ENCODE peak calls at places on chromosomes 4 and X, in six cellular contexts. F is ovary, H is A549, T is sigmoid colon, R is breast epithelium, X is testis. P is an unnamed sample.

GRCh38 chrX:17390325-17390992 is 15.5 kb downstream of the NHS start:
- DNase-seq in X (no peak), H (no peak), F (no peak), T (no peak), R (no peak), P (no peak)

GRCh38 chr4:168636506-168637176 is 139.8 kb downstream of the PALLD start:
- DNase-seq in F (no peak), X (no peak), R (no peak), T (no peak), H (no peak), P (no peak)

GRCh38 chr4:110532901-110533589 is 57.1 kb downstream of the ENPEP start:
- DNase-seq in H (no peak), F (no peak), R (no peak), X (no peak), T (no peak), P (no peak)

GRCh38 chrX:15815779-15816452 is 25.6 kb downstream of the ZRSR2 start:
- DNase-seq in F (no peak), R (no peak), H (peak), X (peak), T (no peak), P (no peak)

GRCh38 chrX:134990475-134991473 is at the start of gene SMIM10:
- DNase-seq in X (peak), H (no peak), F (peak), T (peak), R (peak), P (peak)

GRCh38 chr4:111957992-111958391 is 187.3 kb upstream of the FAM241A start:
- DNase-seq in F (no peak), H (no peak), T (no peak), R (no peak), X (no peak), P (no peak)

GRCh38 chr4:132123870-132124623 is 1025.0 kb upstream of the PCDH10 start:
- DNase-seq in R (no peak), T (no peak), F (no peak), H (no peak), X (no peak), P (no peak)

GRCh38 chr4:72791054-72791453 is 222.0 kb upstream of the ADAMTS3 start:
- DNase-seq in R (no peak), H (no peak), F (no peak), X (no peak), T (no peak), P (no peak)

GRCh38 chr4:186095406-186095805 is 9.1 kb upstream of the FAM149A start:
- DNase-seq in T (no peak), F (no peak), X (no peak), H (no peak), R (no peak), P (no peak)

GRCh38 chrX:43121637-43122036 is 343.7 kb upstream of the PPP1R2C start:
- DNase-seq in X (peak), H (no peak), T (no peak), R (no peak), F (no peak), P (no peak)

GRCh38 chrX:856901-857300 is 226.3 kb downstream of the SHOX start:
- DNase-seq in T (no peak), X (no peak), F (no peak), H (no peak), R (no peak), P (no peak)

GRCh38 chr4:99783940-99784339 is 32.7 kb upstream of the DAPP1 start:
- DNase-seq in X (no peak), T (no peak), F (no peak), R (no peak), H (no peak), P (no peak)

GRCh38 chrX:42837092-42837726 is 59.2 kb upstream of the PPP1R2C start:
- DNase-seq in F (no peak), T (no peak), H (no peak), X (no peak), R (no peak), P (no peak)

GRCh38 chr4:121308328-121308663 is 72.5 kb downstream of the QRFPR start:
- DNase-seq in R (no peak), F (no peak), X (no peak), H (no peak), T (no peak), P (no peak)

GRCh38 chr4:6773106-6773505 is 9.4 kb upstream of the KIAA0232 start:
- DNase-seq in F (no peak), H (no peak), X (no peak), R (peak), T (no peak), P (no peak)

GRCh38 chr4:54660591-54660990 is 2.8 kb downstream of the KIT start:
- DNase-seq in R (no peak), H (no peak), F (no peak), T (no peak), X (no peak), P (no peak)

GRCh38 chr4:27692098-27692679 is 831.5 kb downstream of the STIM2 start:
- DNase-seq in X (peak), F (no peak), H (no peak), T (no peak), R (no peak), P (no peak)

GRCh38 chrX:97529801-97530200 is 646.1 kb downstream of the RPA4 start:
- DNase-seq in R (no peak), X (peak), F (no peak), H (no peak), T (no peak), P (no peak)

GRCh38 chr4:152992027-152992426 is 55.9 kb downstream of the FHDC1 start:
- DNase-seq in R (no peak), X (no peak), H (no peak), T (no peak), F (no peak), P (no peak)

GRCh38 chr4:56958111-56958517 is 19.3 kb downstream of the NOA1 start:
- DNase-seq in T (peak), H (no peak), R (peak), X (peak), F (peak), P (peak)

GRCh38 chr4:6343950-6344408 is 74.3 kb downstream of the WFS1 start:
- DNase-seq in X (no peak), H (peak), R (no peak), F (no peak), T (no peak), P (no peak)

DNA sequence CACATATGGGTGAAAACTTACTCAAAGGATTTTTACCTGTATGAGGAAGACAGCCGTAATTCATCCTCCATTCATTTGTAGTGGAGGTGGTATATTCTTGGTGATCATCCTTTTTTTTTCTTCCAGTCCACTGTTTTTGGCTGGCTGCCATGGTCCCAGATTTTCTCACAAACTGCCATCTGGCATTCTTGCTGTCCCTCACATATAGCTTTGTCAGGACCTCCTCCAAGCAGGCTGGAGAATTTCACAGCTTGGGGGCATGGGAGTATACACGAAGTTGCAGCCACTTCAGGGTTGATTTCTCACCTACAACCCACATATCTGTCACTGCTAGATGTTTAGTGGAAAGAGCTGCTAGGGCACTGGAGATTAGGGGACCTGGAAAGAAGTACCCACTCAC is 401.0 kb downstream of the IL1RAPL1 start:
- DNase-seq in H (no peak), X (no peak), R (no peak), T (peak), F (no peak), P (no peak)
- H3K4me3 ChIP-seq in H (no peak), X (no peak), R (no peak), T (no peak), F (no peak), P (no peak)

GRCh38 chr4:184331155-184331995 is 113.7 kb upstream of the ENPP6 start:
- DNase-seq in T (no peak), H (no peak), X (peak), F (peak), R (peak), P (no peak)

GRCh38 chr4:184330008-184330400 is 112.3 kb upstream of the ENPP6 start:
- DNase-seq in R (peak), T (peak), F (no peak), H (no peak), X (peak), P (peak)

GRCh38 chr4:184337907-184338306 is 120.2 kb upstream of the ENPP6 start:
- DNase-seq in H (no peak), F (no peak), X (no peak), T (no peak), R (no peak), P (no peak)

GRCh38 chr4:184335520-184335919 is 117.8 kb upstream of the ENPP6 start:
- DNase-seq in T (no peak), X (no peak), F (no peak), R (no peak), H (no peak), P (no peak)
- TF ChIP-seq POLR2A in T (no peak), X (no peak), F (no peak), R (no peak), H (no peak), P (no peak)

DNA sequence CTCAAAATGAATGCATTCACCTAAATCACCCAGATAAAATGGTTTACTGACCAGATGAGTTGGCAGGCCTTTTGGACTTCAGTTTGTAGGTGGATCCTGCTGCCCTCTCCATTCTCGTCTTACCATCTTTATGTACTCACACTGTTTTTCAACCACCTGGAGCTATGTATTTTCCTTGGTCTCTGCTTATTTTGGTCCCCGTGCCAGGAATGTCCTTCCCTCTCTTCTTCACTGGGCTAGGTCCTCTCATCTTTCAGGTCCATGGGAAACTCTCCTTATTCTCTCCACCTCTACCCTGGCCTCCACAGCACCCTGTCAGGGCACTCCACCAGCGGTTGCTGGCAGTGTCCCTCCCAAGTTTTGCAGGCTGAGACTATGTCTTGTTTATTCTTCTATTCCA is 2.6 kb downstream of the GPRIN3 start:
- DNase-seq in R (no peak), T (no peak), X (no peak), H (no peak), F (no peak), P (no peak)
- H3K4me3 ChIP-seq in R (no peak), T (no peak), X (no peak), H (peak), F (no peak), P (no peak)

DNA sequence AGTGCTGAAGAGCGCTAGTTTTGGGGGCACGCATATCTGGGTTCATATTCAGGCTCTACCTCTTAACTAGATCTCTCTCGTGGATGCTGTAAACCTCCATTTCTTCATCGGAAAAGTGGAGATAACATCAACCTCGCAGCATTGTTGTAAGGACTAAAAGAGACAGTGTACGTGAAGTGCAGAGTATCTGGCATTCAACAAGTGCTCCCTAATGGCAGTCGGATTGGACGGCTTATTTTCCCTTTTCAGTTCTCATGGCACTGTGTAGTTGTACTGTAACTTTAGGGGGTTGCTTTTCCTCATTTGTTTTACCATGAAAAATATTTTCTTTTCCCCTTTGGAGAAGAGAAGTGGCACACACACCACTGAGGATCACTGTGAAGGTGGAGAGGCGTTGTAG is 51.4 kb upstream of the ESX1 start:
- DNase-seq in H (no peak), X (no peak), R (no peak), F (no peak), T (no peak), P (no peak)
- TF ChIP-seq POLR2A in H (no peak), X (no peak), R (no peak), F (no peak), T (no peak), P (no peak)

GRCh38 chr4:8198906-8199593 is at the start of gene SH3TC1:
- DNase-seq in F (peak), R (peak), X (peak), T (peak), H (peak), P (peak)
- H3K4me3 ChIP-seq in F (peak), R (peak), X (peak), T (peak), H (peak), P (peak)

DNA sequence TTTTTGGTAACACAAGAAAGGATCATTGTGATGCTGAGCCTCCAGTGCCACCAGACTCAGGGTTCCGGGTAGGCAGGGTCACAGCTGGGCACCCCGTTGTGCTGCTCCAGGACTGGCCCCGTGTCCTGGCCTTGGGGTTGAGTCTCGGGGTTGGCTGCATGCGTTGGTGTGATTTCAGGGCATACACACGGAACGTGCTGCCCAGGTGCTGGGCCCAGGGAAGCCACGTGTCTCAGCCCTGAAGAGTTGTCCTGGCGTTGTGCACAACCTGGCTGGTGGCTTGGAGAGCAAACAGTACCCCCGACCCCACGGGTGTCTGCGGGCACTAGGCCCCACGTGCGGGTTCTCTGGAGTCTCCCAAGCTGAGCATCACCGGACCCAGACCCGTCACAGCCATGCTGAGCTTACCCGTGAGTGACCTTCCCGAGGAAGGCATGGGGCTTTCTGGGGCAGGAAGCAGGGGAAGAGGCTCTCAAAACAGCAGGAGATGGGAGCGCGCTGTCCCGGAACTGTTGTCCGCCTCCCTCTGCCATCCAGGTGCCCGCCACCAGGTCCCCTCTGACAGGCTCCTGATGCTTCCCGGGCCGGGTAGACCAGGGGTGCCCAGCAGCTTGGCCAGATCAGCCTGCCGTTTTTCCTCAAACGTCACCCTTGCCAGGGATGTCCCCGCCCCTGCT is 66.1 kb upstream of the ENPP6 start:
- DNase-seq in F (no peak), T (no peak), H (no peak), R (no peak), X (no peak), P (no peak)
- TF ChIP-seq POLR2A in F (no peak), T (no peak), H (no peak), R (no peak), X (no peak), P (no peak)

GRCh38 chr4:78753091-78753490 is 23.1 kb upstream of the BMP2K start:
- DNase-seq in X (no peak), T (no peak), H (no peak), R (no peak), F (no peak), P (no peak)
- H3K4me3 ChIP-seq in X (no peak), T (no peak), H (no peak), R (no peak), F (no peak), P (no peak)

GRCh38 chr4:87322754-87323153 is at the start of gene HSD17B13:
- DNase-seq in T (no peak), R (no peak), F (no peak), H (no peak), X (no peak), P (no peak)
- TF ChIP-seq POLR2A in T (no peak), R (no peak), F (no peak), H (no peak), X (no peak), P (no peak)

GRCh38 chrX:154436290-154436596 is 711 bp upstream of the GDI1 start:
- DNase-seq in X (no peak), R (no peak), F (no peak), T (no peak), H (no peak), P (no peak)
- H3K4me3 ChIP-seq in X (no peak), R (peak), F (peak), T (peak), H (peak), P (no peak)